ENCODE peak calls at places on chromosomes 3 and 15, in four cellular contexts. Y is GM04504; M is brain microvascular endothelial cell; A is activated CD4-positive, alpha-beta memory T cell treated with anti-CD3 and anti-CD28 coated beads, Interleukin-2, amount 10 ng/mL, durations not matched to agents 7 days and 5 days. O is an unnamed sample.

GRCh38 chr3:98812851-98813374 is 49.8 kb downstream of the ST3GAL6 start:
- DNase-seq in Y (no peak), M (no peak), A (no peak), O (no peak)

GRCh38 chr3:22495241-22495640 is 707.9 kb upstream of the UBE2E2 start:
- DNase-seq in Y (no peak), M (no peak), A (no peak), O (no peak)

GRCh38 chr3:112004664-112005063 is 5.9 kb downstream of the TAGLN3 start:
- DNase-seq in Y (no peak), M (no peak), A (no peak), O (no peak)

GRCh38 chr15:78898540-78898939 is 25.9 kb downstream of the MORF4L1 start:
- DNase-seq in Y (no peak), M (no peak), A (no peak), O (no peak)

GRCh38 chr15:63110428-63111026 is 11.1 kb upstream of the LACTB start:
- DNase-seq in Y (no peak), M (no peak), A (no peak), O (no peak)

GRCh38 chr3:84692261-84692660 is 266.5 kb upstream of the CADM2 start:
- DNase-seq in Y (no peak), M (no peak), A (no peak), O (no peak)

GRCh38 chr3:197343656-197344408 is 45.4 kb upstream of the DLG1 start:
- DNase-seq in Y (no peak), M (no peak), A (no peak), O (no peak)

GRCh38 chr3:101779808-101780366 is 876 bp downstream of the NXPE3 start:
- DNase-seq in Y (no peak), M (no peak), A (no peak), O (no peak)

GRCh38 chr3:152174876-152175575 is 93.7 kb upstream of the MBNL1 start:
- DNase-seq in Y (no peak), M (peak), A (no peak), O (no peak)

GRCh38 chr3:157023211-157023610 is 136.7 kb downstream of the CCNL1 start:
- DNase-seq in Y (no peak), M (no peak), A (no peak), O (no peak)

GRCh38 chr15:25238126-25238525 is 200.7 kb downstream of the UBE3A start:
- DNase-seq in Y (no peak), M (no peak), A (no peak), O (no peak)

GRCh38 chr15:50774450-50774849 is 8.9 kb upstream of the SPPL2A start:
- DNase-seq in Y (no peak), M (no peak), A (no peak), O (peak)

GRCh38 chr15:58357529-58358476 is 74.0 kb upstream of the LIPC start:
- DNase-seq in Y (no peak), M (peak), A (no peak), O (peak)

GRCh38 chr3:156602424-156602823 is 47.5 kb upstream of the SSR3 start:
- DNase-seq in Y (no peak), M (no peak), A (no peak), O (no peak)

GRCh38 chr3:42872718-42873117 is 3.0 kb downstream of the CYP8B1 start:
- DNase-seq in Y (no peak), M (no peak), A (no peak), O (no peak)

GRCh38 chr15:98131924-98132323 is 171.4 kb downstream of the ARRDC4 start:
- DNase-seq in Y (no peak), M (no peak), A (no peak), O (no peak)

GRCh38 chr3:106281231-106281630 is 412.4 kb upstream of the CBLB start:
- DNase-seq in Y (no peak), M (peak), A (no peak), O (no peak)

GRCh38 chr3:31065765-31066164 is 171.3 kb upstream of the GADL1 start:
- DNase-seq in Y (no peak), M (no peak), A (no peak), O (no peak)

GRCh38 chr3:183108002-183108449 is 8.7 kb upstream of the MCCC1 start:
- DNase-seq in Y (no peak), M (no peak), A (no peak), O (no peak)

GRCh38 chr3:21673393-21673792 is 77.6 kb downstream of the ZNF385D start:
- DNase-seq in Y (no peak), M (peak), A (no peak), O (no peak)

GRCh38 chr3:88093266-88093665 is 34.2 kb downstream of the ZNF654 start:
- DNase-seq in Y (no peak), M (no peak), A (no peak), O (no peak)

GRCh38 chr3:38640661-38641441 is 8.6 kb downstream of the SCN5A start:
- DNase-seq in Y (no peak), M (no peak), A (no peak), O (no peak)

GRCh38 chr3:23183731-23184130 is 19.4 kb upstream of the UBE2E2 start:
- DNase-seq in Y (no peak), M (peak), A (no peak), O (no peak)

GRCh38 chr3:111534701-111535100 is 7.3 kb upstream of the CD96 start:
- DNase-seq in Y (no peak), M (peak), A (no peak), O (no peak)